ENCODE peak calls at places on chromosome 21, in four cellular contexts. One of them, this sample, is unnamed.

GRCh38 chr21:45643021-45643980 is at the start of gene PCBP3:
- DNase-seq in SK-N-DZ: peak
- DNase-seq in NCI-H226: peak
- DNase-seq in mucosa of descending colon: peak
- DNase-seq in this sample: peak

GRCh38 chr21:32940079-32941014 is 85.4 kb upstream of the OLIG2 start:
- DNase-seq in SK-N-DZ: peak
- DNase-seq in NCI-H226: no peak
- DNase-seq in mucosa of descending colon: peak
- DNase-seq in this sample: peak

GRCh38 chr21:46191257-46191685 is 7.0 kb upstream of the SPATC1L start:
- DNase-seq in SK-N-DZ: no peak
- DNase-seq in NCI-H226: peak
- DNase-seq in mucosa of descending colon: no peak
- DNase-seq in this sample: peak

GRCh38 chr21:32921632-32922230 is 104.0 kb upstream of the OLIG2 start:
- DNase-seq in SK-N-DZ: no peak
- DNase-seq in NCI-H226: no peak
- DNase-seq in mucosa of descending colon: peak
- DNase-seq in this sample: peak

GRCh38 chr21:35019631-35020032 is 29.5 kb downstream of the RUNX1 start:
- DNase-seq in SK-N-DZ: no peak
- DNase-seq in NCI-H226: no peak
- DNase-seq in mucosa of descending colon: peak
- DNase-seq in this sample: no peak

GRCh38 chr21:43268804-43269186 is 100.0 kb downstream of the CRYAA start:
- DNase-seq in SK-N-DZ: no peak
- DNase-seq in NCI-H226: no peak
- DNase-seq in mucosa of descending colon: no peak
- DNase-seq in this sample: no peak

GRCh38 chr21:42385619-42386018 is 10.2 kb downstream of the TMPRSS3 start:
- DNase-seq in SK-N-DZ: no peak
- DNase-seq in NCI-H226: no peak
- DNase-seq in mucosa of descending colon: no peak
- DNase-seq in this sample: no peak

GRCh38 chr21:42561742-42562141 is 48.1 kb downstream of the SLC37A1 start:
- DNase-seq in SK-N-DZ: no peak
- DNase-seq in NCI-H226: no peak
- DNase-seq in mucosa of descending colon: peak
- DNase-seq in this sample: no peak

GRCh38 chr21:45129231-45129923 is 55.0 kb downstream of the ADARB1 start:
- DNase-seq in SK-N-DZ: no peak
- DNase-seq in NCI-H226: peak
- DNase-seq in mucosa of descending colon: no peak
- DNase-seq in this sample: no peak

GRCh38 chr21:46000731-46001641 is 19.4 kb downstream of the COL6A1 start:
- DNase-seq in SK-N-DZ: no peak
- DNase-seq in NCI-H226: no peak
- DNase-seq in mucosa of descending colon: no peak
- DNase-seq in this sample: no peak

GRCh38 chr21:43832648-43833047 is 32.4 kb upstream of the AGPAT3 start:
- DNase-seq in SK-N-DZ: no peak
- DNase-seq in NCI-H226: no peak
- DNase-seq in mucosa of descending colon: no peak
- DNase-seq in this sample: no peak

GRCh38 chr21:42081138-42081537 is 10.0 kb downstream of the UMODL1 start:
- DNase-seq in SK-N-DZ: no peak
- DNase-seq in NCI-H226: no peak
- DNase-seq in mucosa of descending colon: no peak
- DNase-seq in this sample: peak

GRCh38 chr21:34603002-34603709 is 11.8 kb downstream of the RCAN1 start:
- DNase-seq in SK-N-DZ: peak
- DNase-seq in NCI-H226: no peak
- DNase-seq in mucosa of descending colon: peak
- DNase-seq in this sample: peak

GRCh38 chr21:38917045-38917774 is 111.5 kb downstream of the ETS2 start:
- DNase-seq in SK-N-DZ: no peak
- DNase-seq in NCI-H226: no peak
- DNase-seq in mucosa of descending colon: no peak
- DNase-seq in this sample: no peak

GRCh38 chr21:38182370-38182985 is 74.3 kb upstream of the KCNJ15 start:
- DNase-seq in SK-N-DZ: no peak
- DNase-seq in NCI-H226: no peak
- DNase-seq in mucosa of descending colon: no peak
- DNase-seq in this sample: no peak

GRCh38 chr21:32611471-32611997 is 643 bp downstream of the CFAP298 start:
- DNase-seq in SK-N-DZ: no peak
- DNase-seq in NCI-H226: peak
- DNase-seq in mucosa of descending colon: peak
- DNase-seq in this sample: peak

GRCh38 chr21:15141236-15141970 is 76.6 kb upstream of the NRIP1 start:
- DNase-seq in SK-N-DZ: no peak
- DNase-seq in NCI-H226: no peak
- DNase-seq in mucosa of descending colon: peak
- DNase-seq in this sample: no peak

GRCh38 chr21:15121655-15122120 is 56.9 kb upstream of the NRIP1 start:
- DNase-seq in SK-N-DZ: no peak
- DNase-seq in NCI-H226: no peak
- DNase-seq in mucosa of descending colon: no peak
- DNase-seq in this sample: no peak

GRCh38 chr21:40685121-40685630 is 161.8 kb downstream of the DSCAM start:
- DNase-seq in SK-N-DZ: no peak
- DNase-seq in NCI-H226: no peak
- DNase-seq in mucosa of descending colon: no peak
- DNase-seq in this sample: no peak

GRCh38 chr21:35559881-35560280 is 500.4 kb downstream of the SETD4 start:
- DNase-seq in SK-N-DZ: no peak
- DNase-seq in NCI-H226: no peak
- DNase-seq in mucosa of descending colon: no peak
- DNase-seq in this sample: no peak

GRCh38 chr21:27070881-27071670 is 104.2 kb upstream of the ADAMTS5 start:
- DNase-seq in SK-N-DZ: no peak
- DNase-seq in NCI-H226: no peak
- DNase-seq in mucosa of descending colon: no peak
- DNase-seq in this sample: no peak

GRCh38 chr21:30268608-30269197 is 14.0 kb downstream of the KRTAP24-1 start:
- DNase-seq in SK-N-DZ: no peak
- DNase-seq in NCI-H226: no peak
- DNase-seq in mucosa of descending colon: no peak
- DNase-seq in this sample: peak

GRCh38 chr21:42609806-42610205 is 43.6 kb upstream of the PDE9A start:
- DNase-seq in SK-N-DZ: no peak
- DNase-seq in NCI-H226: no peak
- DNase-seq in mucosa of descending colon: no peak
- DNase-seq in this sample: no peak

GRCh38 chr21:46641656-46642055 is 6.2 kb downstream of the PRMT2 start:
- DNase-seq in SK-N-DZ: no peak
- DNase-seq in NCI-H226: no peak
- DNase-seq in mucosa of descending colon: no peak
- DNase-seq in this sample: no peak

GRCh38 chr21:34910396-34910795 is 138.7 kb downstream of the RUNX1 start:
- DNase-seq in SK-N-DZ: no peak
- DNase-seq in NCI-H226: no peak
- DNase-seq in mucosa of descending colon: no peak
- DNase-seq in this sample: no peak

GRCh38 chr21:43195131-43196021 is 26.6 kb downstream of the CRYAA start:
- DNase-seq in SK-N-DZ: no peak
- DNase-seq in NCI-H226: no peak
- DNase-seq in mucosa of descending colon: no peak
- DNase-seq in this sample: no peak

GRCh38 chr21:30924171-30924680 is 42.8 kb upstream of the KRTAP11-1 start:
- DNase-seq in SK-N-DZ: no peak
- DNase-seq in NCI-H226: no peak
- DNase-seq in mucosa of descending colon: no peak
- DNase-seq in this sample: peak

GRCh38 chr21:45471229-45472052 is 66.5 kb downstream of the COL18A1 start:
- DNase-seq in SK-N-DZ: no peak
- DNase-seq in NCI-H226: peak
- DNase-seq in mucosa of descending colon: peak
- DNase-seq in this sample: peak

This sample was measured in trophoblast cell.